ENCODE peak calls at places on chromosome 2, in five cellular contexts. One of them, this sample, is unnamed. For H3K27me3, the result is how much of the 10 kb centered on the place peaks cover.

GRCh38 chr2:179974743-179975142 is 32.4 kb downstream of the CWC22 start:
- DNase-seq in IMR-90: no peak
- DNase-seq in GM23338: no peak
- DNase-seq in CD4-positive, alpha-beta T cell: no peak
- DNase-seq in AG04450: no peak
- DNase-seq in this sample: no peak

GRCh38 chr2:182715896-182716664 is at the start of gene DNAJC10:
- DNase-seq in IMR-90: peak
- DNase-seq in GM23338: peak
- DNase-seq in AG04450: peak
- DNase-seq in CD4-positive, alpha-beta T cell: peak
- DNase-seq in this sample: peak

GRCh38 chr2:15559800-15560403 is 1.2 kb downstream of the NBAS start:
- DNase-seq in CD4-positive, alpha-beta T cell: no peak
- DNase-seq in IMR-90: no peak
- DNase-seq in GM23338: no peak
- DNase-seq in AG04450: no peak
- DNase-seq in this sample: no peak

GRCh38 chr2:227625420-227625819 is 8.1 kb downstream of the SCYGR4 start:
- DNase-seq in AG04450: no peak
- DNase-seq in GM23338: no peak
- DNase-seq in IMR-90: no peak
- DNase-seq in CD4-positive, alpha-beta T cell: no peak
- DNase-seq in this sample: no peak

GRCh38 chr2:230129343-230129742 is 60.6 kb upstream of the SLC16A14 start:
- DNase-seq in AG04450: no peak
- DNase-seq in IMR-90: no peak
- DNase-seq in GM23338: no peak
- DNase-seq in CD4-positive, alpha-beta T cell: no peak
- DNase-seq in this sample: no peak

GRCh38 chr2:103285354-103285753 is 523.5 kb downstream of the TMEM182 start:
- DNase-seq in IMR-90: no peak
- DNase-seq in CD4-positive, alpha-beta T cell: no peak
- DNase-seq in AG04450: no peak
- DNase-seq in GM23338: no peak
- DNase-seq in this sample: no peak

GRCh38 chr2:38620282-38620977 is 17.7 kb upstream of the HNRNPLL start:
- DNase-seq in GM23338: no peak
- DNase-seq in IMR-90: peak
- DNase-seq in AG04450: no peak
- DNase-seq in CD4-positive, alpha-beta T cell: no peak
- DNase-seq in this sample: no peak

GRCh38 chr2:240024766-240025165 is 376 bp downstream of the NDUFA10 start:
- DNase-seq in CD4-positive, alpha-beta T cell: no peak
- DNase-seq in GM23338: peak
- DNase-seq in AG04450: no peak
- DNase-seq in IMR-90: no peak
- DNase-seq in this sample: no peak

GRCh38 chr2:144505245-144505801 is 14.6 kb downstream of the ZEB2 start:
- DNase-seq in GM23338: no peak
- DNase-seq in AG04450: no peak
- DNase-seq in CD4-positive, alpha-beta T cell: no peak
- DNase-seq in IMR-90: no peak
- DNase-seq in this sample: no peak

GRCh38 chr2:11515441-11516071 is 18.3 kb upstream of the GREB1 start:
- DNase-seq in GM23338: no peak
- DNase-seq in AG04450: no peak
- DNase-seq in CD4-positive, alpha-beta T cell: no peak
- DNase-seq in IMR-90: no peak
- DNase-seq in this sample: peak

GRCh38 chr2:185796758-185797157 is 58.2 kb downstream of the FSIP2 start:
- DNase-seq in AG04450: no peak
- DNase-seq in GM23338: no peak
- DNase-seq in IMR-90: no peak
- DNase-seq in CD4-positive, alpha-beta T cell: no peak
- DNase-seq in this sample: no peak

GRCh38 chr2:167832840-167833239 is 414.6 kb downstream of the STK39 start:
- DNase-seq in GM23338: no peak
- DNase-seq in IMR-90: no peak
- DNase-seq in CD4-positive, alpha-beta T cell: no peak
- DNase-seq in AG04450: no peak
- DNase-seq in this sample: no peak

GRCh38 chr2:81283081-81283480 is 978.5 kb upstream of the LRRTM1 start:
- DNase-seq in GM23338: no peak
- DNase-seq in IMR-90: no peak
- DNase-seq in AG04450: no peak
- DNase-seq in CD4-positive, alpha-beta T cell: no peak
- DNase-seq in this sample: no peak

GRCh38 chr2:45836740-45837139 is 185.3 kb downstream of the PRKCE start:
- DNase-seq in CD4-positive, alpha-beta T cell: no peak
- DNase-seq in GM23338: no peak
- DNase-seq in AG04450: no peak
- DNase-seq in IMR-90: no peak
- DNase-seq in this sample: no peak

GRCh38 chr2:11298592-11298991 is 45.8 kb downstream of the ROCK2 start:
- DNase-seq in CD4-positive, alpha-beta T cell: no peak
- DNase-seq in IMR-90: no peak
- DNase-seq in GM23338: no peak
- DNase-seq in AG04450: no peak
- DNase-seq in this sample: no peak

GRCh38 chr2:66239655-66240054 is 195.3 kb upstream of the MEIS1 start:
- DNase-seq in AG04450: no peak
- DNase-seq in CD4-positive, alpha-beta T cell: no peak
- DNase-seq in IMR-90: no peak
- DNase-seq in GM23338: no peak
- DNase-seq in this sample: peak

GRCh38 chr2:22037274-22037673 is 913.5 kb downstream of the TDRD15 start:
- DNase-seq in IMR-90: no peak
- DNase-seq in GM23338: peak
- DNase-seq in CD4-positive, alpha-beta T cell: no peak
- DNase-seq in AG04450: no peak
- DNase-seq in this sample: peak

GRCh38 chr2:28821295-28821958 is 10.8 kb downstream of the SPDYA start:
- DNase-seq in AG04450: no peak
- DNase-seq in IMR-90: peak
- DNase-seq in GM23338: peak
- DNase-seq in CD4-positive, alpha-beta T cell: peak
- DNase-seq in this sample: peak

GRCh38 chr2:162127422-162127821 is 24.6 kb downstream of the GCG start:
- DNase-seq in IMR-90: no peak
- DNase-seq in CD4-positive, alpha-beta T cell: no peak
- DNase-seq in GM23338: no peak
- DNase-seq in AG04450: no peak
- DNase-seq in this sample: no peak

GRCh38 chr2:6538607-6539006 is 327.1 kb downstream of the CMPK2 start:
- DNase-seq in AG04450: no peak
- DNase-seq in GM23338: no peak
- DNase-seq in CD4-positive, alpha-beta T cell: no peak
- DNase-seq in IMR-90: peak
- DNase-seq in this sample: no peak

GRCh38 chr2:136068828-136069227 is 49.1 kb downstream of the CXCR4 start:
- DNase-seq in CD4-positive, alpha-beta T cell: no peak
- DNase-seq in GM23338: no peak
- DNase-seq in AG04450: no peak
- DNase-seq in IMR-90: no peak
- DNase-seq in this sample: no peak

GRCh38 chr2:225270861-225271260 is 128.6 kb upstream of the NYAP2 start:
- DNase-seq in AG04450: no peak
- DNase-seq in IMR-90: peak
- DNase-seq in GM23338: peak
- DNase-seq in CD4-positive, alpha-beta T cell: no peak
- DNase-seq in this sample: no peak

GRCh38 chr2:192544371-192544955 is 349.7 kb upstream of the TMEFF2 start:
- DNase-seq in AG04450: no peak
- DNase-seq in CD4-positive, alpha-beta T cell: no peak
- DNase-seq in GM23338: no peak
- DNase-seq in IMR-90: no peak
- DNase-seq in this sample: no peak

GRCh38 chr2:28448738-28449100 is 47.1 kb upstream of the PLB1 start:
- DNase-seq in GM23338: no peak
- DNase-seq in CD4-positive, alpha-beta T cell: no peak
- DNase-seq in AG04450: no peak
- DNase-seq in IMR-90: no peak
- DNase-seq in this sample: no peak

GRCh38 chr2:222613715-222614331 is 42.1 kb downstream of the FARSB start:
- DNase-seq in CD4-positive, alpha-beta T cell: no peak
- DNase-seq in AG04450: peak
- DNase-seq in IMR-90: peak
- DNase-seq in GM23338: peak
- DNase-seq in this sample: no peak

GRCh38 chr2:240437181-240437860 is 1.9 kb downstream of the GPC1 start:
- DNase-seq in CD4-positive, alpha-beta T cell: no peak
- DNase-seq in AG04450: no peak
- DNase-seq in IMR-90: no peak
- DNase-seq in GM23338: no peak
- DNase-seq in this sample: peak

GRCh38 chr2:6231166-6231565 is 539.0 kb downstream of the SOX11 start:
- DNase-seq in GM23338: no peak
- DNase-seq in CD4-positive, alpha-beta T cell: no peak
- DNase-seq in IMR-90: no peak
- DNase-seq in AG04450: no peak
- DNase-seq in this sample: no peak

GRCh38 chr2:189515264-189515663 is 65.3 kb downstream of the SLC40A1 start:
- DNase-seq in GM23338: no peak
- DNase-seq in AG04450: no peak
- DNase-seq in CD4-positive, alpha-beta T cell: no peak
- DNase-seq in IMR-90: peak
- DNase-seq in this sample: no peak

GRCh38 chr2:212538156-212539144 is at the start of gene ERBB4:
- DNase-seq in CD4-positive, alpha-beta T cell: no peak
- DNase-seq in IMR-90: no peak
- DNase-seq in GM23338: peak
- DNase-seq in AG04450: no peak
- DNase-seq in this sample: peak

DNA sequence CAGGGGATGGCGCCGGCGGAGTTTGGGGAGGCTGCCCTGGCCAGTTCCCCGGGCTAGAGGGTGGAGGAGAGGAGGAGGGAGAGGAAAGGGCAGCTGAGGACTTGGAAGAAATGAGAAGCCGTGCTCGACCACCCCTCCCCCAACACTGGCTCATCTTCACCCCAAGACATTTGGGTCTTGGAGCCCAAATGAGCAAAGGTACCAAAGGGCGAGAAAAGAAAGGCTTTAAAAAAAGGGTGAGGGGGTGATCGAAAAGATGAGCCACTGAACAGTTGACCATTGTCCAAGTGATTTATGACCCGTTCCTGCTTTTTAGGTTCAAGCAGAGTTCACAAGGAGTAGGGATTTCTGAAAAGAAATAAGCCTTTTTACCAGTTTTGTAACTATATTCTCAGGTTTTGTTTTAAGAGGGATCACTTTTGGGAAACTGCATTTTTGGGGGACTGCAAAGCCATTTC is 8.5 kb downstream of the HOXD3 start:
- DNase-seq in CD4-positive, alpha-beta T cell: no peak
- DNase-seq in GM23338: no peak
- DNase-seq in AG04450: no peak
- DNase-seq in IMR-90: no peak
- DNase-seq in this sample: peak
- H3K27me3 ChIP-seq in CD4-positive, alpha-beta T cell: half or more
- H3K27me3 ChIP-seq in GM23338: half or more
- H3K27me3 ChIP-seq in AG04450: half or more
- H3K27me3 ChIP-seq in IMR-90: half or more
- H3K27me3 ChIP-seq in this sample: under half

DNA sequence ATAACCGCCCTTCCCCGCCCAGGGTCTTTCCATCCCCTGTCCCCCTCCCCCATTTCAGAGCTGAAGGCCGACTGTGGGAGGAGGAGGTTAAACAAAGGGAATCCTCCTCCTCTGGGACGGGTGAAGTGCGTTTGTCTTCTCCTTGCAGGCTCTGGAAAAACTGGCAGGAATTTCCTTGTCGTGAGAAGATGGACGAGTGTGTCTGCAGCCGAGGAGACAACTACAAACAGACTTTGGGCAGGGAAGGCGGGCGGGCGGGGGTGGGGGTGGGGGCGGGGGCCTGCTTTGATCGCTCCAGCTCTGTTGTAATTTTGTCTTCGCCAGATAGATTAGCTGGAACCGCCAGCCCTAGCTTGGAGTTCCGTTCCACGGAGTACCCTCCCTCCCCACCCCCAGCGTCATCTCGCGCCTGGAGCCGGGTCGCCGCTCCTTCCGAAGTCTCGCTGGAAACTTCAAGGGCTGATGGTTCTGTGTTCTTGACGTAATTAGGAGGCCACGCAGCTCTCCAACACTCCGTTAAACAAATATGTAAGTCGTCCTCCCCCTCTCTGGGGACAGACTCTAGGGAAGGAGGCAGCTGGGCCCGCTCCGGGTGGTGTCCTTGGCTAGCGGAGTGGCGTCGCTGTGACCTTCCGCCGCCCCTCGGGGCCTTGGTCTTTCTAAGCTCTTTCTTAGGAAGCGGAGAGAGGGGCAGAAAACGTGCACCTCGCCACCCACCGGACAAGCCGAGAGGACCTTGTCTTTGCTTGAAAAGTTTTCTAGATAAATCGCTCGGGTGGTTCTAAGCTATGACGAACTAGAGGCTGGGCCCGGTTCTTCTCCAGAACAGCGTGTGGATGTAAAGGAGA is 6.2 kb upstream of the SP9 start:
- DNase-seq in AG04450: no peak
- DNase-seq in GM23338: peak
- DNase-seq in IMR-90: no peak
- DNase-seq in CD4-positive, alpha-beta T cell: no peak
- DNase-seq in this sample: no peak
- H3K27me3 ChIP-seq in AG04450: half or more
- H3K27me3 ChIP-seq in GM23338: half or more
- H3K27me3 ChIP-seq in IMR-90: half or more
- H3K27me3 ChIP-seq in CD4-positive, alpha-beta T cell: half or more
- H3K27me3 ChIP-seq in this sample: under half

DNA sequence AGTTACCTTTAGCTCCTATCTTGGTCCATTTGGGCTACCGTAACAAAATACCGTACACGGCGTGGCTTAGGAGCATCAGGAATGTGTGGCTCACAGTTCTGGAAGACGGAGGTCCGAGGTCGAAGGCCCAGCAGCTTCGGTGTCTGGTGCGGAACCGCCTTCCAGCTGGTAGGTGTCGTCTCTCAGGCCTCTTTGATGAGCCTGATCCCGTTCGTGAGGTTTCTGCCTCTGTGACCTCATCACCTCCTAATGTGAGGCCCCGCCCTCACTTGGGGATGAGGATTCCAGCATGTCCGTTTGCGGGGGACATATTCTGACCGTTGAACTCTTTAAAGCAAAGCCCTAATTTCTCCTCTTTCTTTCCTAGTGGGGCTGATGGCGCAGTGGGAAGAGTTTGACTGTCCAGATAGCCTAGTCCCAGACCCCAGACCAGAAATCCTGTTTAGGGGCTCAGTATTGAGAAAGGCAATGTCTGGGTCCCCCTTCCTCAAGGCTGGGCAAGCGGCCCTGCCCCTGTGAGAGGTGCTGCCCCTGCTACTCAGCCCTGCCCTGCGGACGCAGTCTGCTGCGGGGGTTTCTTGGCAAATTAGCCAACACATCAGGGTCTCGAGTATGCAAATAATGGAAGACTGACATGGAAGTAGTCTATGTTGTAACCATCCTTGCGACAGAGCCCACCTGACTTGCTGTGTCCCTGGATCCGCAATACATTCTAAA is 127.9 kb downstream of the ASB1 start:
- DNase-seq in AG04450: no peak
- DNase-seq in CD4-positive, alpha-beta T cell: no peak
- DNase-seq in GM23338: peak
- DNase-seq in IMR-90: no peak
- DNase-seq in this sample: no peak
- H3K27me3 ChIP-seq in AG04450: under half
- H3K27me3 ChIP-seq in CD4-positive, alpha-beta T cell: under half
- H3K27me3 ChIP-seq in GM23338: under half
- H3K27me3 ChIP-seq in IMR-90: under half
- H3K27me3 ChIP-seq in this sample: under half

GRCh38 chr2:108869542-108869941 is 83.0 kb downstream of the CCDC138 start:
- DNase-seq in GM23338: no peak
- DNase-seq in IMR-90: no peak
- DNase-seq in AG04450: no peak
- DNase-seq in CD4-positive, alpha-beta T cell: no peak
- DNase-seq in this sample: no peak
- H3K27me3 ChIP-seq in GM23338: under half
- H3K27me3 ChIP-seq in IMR-90: under half
- H3K27me3 ChIP-seq in AG04450: under half
- H3K27me3 ChIP-seq in CD4-positive, alpha-beta T cell: under half
- H3K27me3 ChIP-seq in this sample: under half

This sample was measured in ovary.